ENCODE peak calls at places on chromosomes 11 and 22, in nine cellular contexts. W is CD8-positive, alpha-beta memory T cell; D is upper lobe of right lung; Q is transverse colon; Z is choroid plexus epithelial cell; V is LNCaP clone FGC; G is Peyer's patch; N is psoas muscle; S is mesenchymal stem cell. A is an unnamed sample.

GRCh38 chr11:127656266-127656879 is 655.8 kb upstream of the KIRREL3 start:
- DNase-seq in D (no peak), N (no peak), S (no peak), Q (no peak), W (no peak), G (no peak), V (no peak), Z (no peak), A (no peak)

GRCh38 chr11:72308226-72309073 is 64.5 kb upstream of the PHOX2A start:
- DNase-seq in D (no peak), N (no peak), S (peak), V (no peak), Q (no peak), W (no peak), G (no peak), Z (peak), A (no peak)

GRCh38 chr22:30884211-30885000 is 84.2 kb downstream of the MORC2 start:
- DNase-seq in S (no peak), W (no peak), D (peak), Z (no peak), N (peak), Q (no peak), G (no peak), V (no peak), A (no peak)

GRCh38 chr11:33515347-33515746 is 185.3 kb downstream of the C11orf91 start:
- DNase-seq in S (no peak), V (no peak), G (no peak), Z (peak), D (no peak), Q (no peak), N (peak), W (no peak), A (no peak)

GRCh38 chr11:124877631-124878496 is 12.6 kb downstream of the ROBO3 start:
- DNase-seq in S (no peak), W (no peak), N (no peak), D (peak), Z (no peak), V (no peak), Q (no peak), G (no peak), A (no peak)

GRCh38 chr11:2206291-2206690 is 34.7 kb upstream of the TH start:
- DNase-seq in Q (no peak), Z (no peak), W (no peak), D (no peak), V (no peak), S (no peak), G (peak), N (peak), A (no peak)

GRCh38 chr11:75719089-75719638 is 1.5 kb downstream of the MOGAT2 start:
- DNase-seq in Q (peak), N (no peak), Z (no peak), S (no peak), W (no peak), G (no peak), D (no peak), V (no peak), A (no peak)

GRCh38 chr11:13126430-13126829 is 117.3 kb downstream of the RASSF10 start:
- DNase-seq in V (no peak), Q (no peak), G (no peak), S (peak), Z (peak), D (no peak), W (no peak), N (no peak), A (no peak)

GRCh38 chr11:103085758-103086365 is 6.1 kb downstream of the DCUN1D5 start:
- DNase-seq in V (no peak), G (no peak), W (no peak), Z (peak), D (no peak), N (no peak), S (no peak), Q (no peak), A (no peak)

GRCh38 chr11:2517386-2518064 is 72.7 kb downstream of the KCNQ1 start:
- DNase-seq in D (peak), Q (peak), W (no peak), G (peak), V (no peak), Z (no peak), S (no peak), N (no peak), A (no peak)

GRCh38 chr11:57647368-57647767 is 2.3 kb downstream of the YPEL4 start:
- DNase-seq in W (no peak), G (no peak), Q (no peak), V (no peak), Z (no peak), N (no peak), D (no peak), S (no peak), A (no peak)

GRCh38 chr11:6565988-6566703 is 37.3 kb downstream of the RRP8 start:
- DNase-seq in Q (no peak), S (no peak), D (no peak), N (no peak), Z (no peak), W (no peak), G (no peak), V (no peak), A (no peak)

GRCh38 chr11:134361661-134362060 is 29.9 kb downstream of the GLB1L2 start:
- DNase-seq in Z (no peak), N (peak), S (no peak), G (peak), Q (no peak), D (peak), W (no peak), V (no peak), A (no peak)

GRCh38 chr11:101862410-101863233 is 52.2 kb upstream of the CEP126 start:
- DNase-seq in S (peak), N (no peak), G (no peak), V (peak), W (no peak), Q (peak), Z (peak), D (no peak), A (no peak)

GRCh38 chr11:128481135-128481534 is 106.2 kb downstream of the ETS1 start:
- DNase-seq in G (no peak), D (no peak), N (no peak), Z (peak), S (peak), W (no peak), V (no peak), Q (no peak), A (no peak)

GRCh38 chr22:46381731-46382130 is 46.2 kb downstream of the TRMU start:
- DNase-seq in N (no peak), D (no peak), Q (no peak), S (no peak), V (no peak), W (no peak), G (no peak), Z (no peak), A (no peak)

GRCh38 chr11:90476442-90477007 is 253.7 kb upstream of the CHORDC1 start:
- DNase-seq in Z (peak), D (no peak), N (no peak), Q (no peak), V (peak), S (peak), G (no peak), W (no peak), A (peak)

GRCh38 chr22:23690713-23691112 is at the start of gene RGL4:
- DNase-seq in Q (no peak), W (no peak), V (no peak), G (no peak), S (no peak), Z (no peak), D (no peak), N (no peak), A (no peak)

GRCh38 chr11:45741032-45741431 is 63.9 kb upstream of the SLC35C1 start:
- DNase-seq in V (no peak), Z (no peak), Q (no peak), S (no peak), N (no peak), G (no peak), W (no peak), D (no peak), A (no peak)

GRCh38 chr22:49469896-49470740 is 357.6 kb downstream of the BRD1 start:
- DNase-seq in D (no peak), S (no peak), G (peak), N (no peak), Q (no peak), W (no peak), Z (no peak), V (no peak), A (no peak)

GRCh38 chr22:27540247-27540646 is 261.3 kb downstream of the MN1 start:
- DNase-seq in Z (no peak), V (no peak), Q (no peak), S (no peak), W (no peak), N (no peak), D (no peak), G (no peak), A (no peak)

GRCh38 chr11:130915556-130916237 is 582 bp downstream of the SNX19 start:
- DNase-seq in G (no peak), V (no peak), S (no peak), N (peak), Q (no peak), W (no peak), Z (no peak), D (no peak), A (no peak)

GRCh38 chr11:11532574-11532973 is 89.2 kb downstream of the GALNT18 start:
- DNase-seq in Q (no peak), W (no peak), Z (peak), V (no peak), D (no peak), G (no peak), N (no peak), S (no peak), A (no peak)

GRCh38 chr22:46993626-46994025 is 231.2 kb downstream of the TBC1D22A start:
- DNase-seq in S (no peak), G (no peak), V (no peak), N (no peak), Q (no peak), D (peak), W (no peak), Z (no peak), A (no peak)

GRCh38 chr22:21657361-21658118 is 8.3 kb upstream of the PPIL2 start:
- DNase-seq in N (peak), D (peak), V (no peak), W (peak), Q (peak), S (peak), Z (no peak), G (peak), A (peak)

GRCh38 chr11:111833524-111833923 is 37.9 kb downstream of the ALG9 start:
- DNase-seq in N (no peak), D (no peak), V (no peak), S (no peak), W (no peak), G (no peak), Z (peak), Q (no peak), A (no peak)

GRCh38 chr22:39502109-39502788 is at the start of gene MIEF1:
- DNase-seq in V (peak), W (peak), D (peak), Q (peak), N (peak), G (peak), S (peak), Z (peak), A (peak)

GRCh38 chr22:39501644-39502108 is 414 bp upstream of the MIEF1 start:
- DNase-seq in G (no peak), V (no peak), Q (no peak), Z (no peak), S (no peak), D (no peak), N (no peak), W (no peak), A (no peak)

GRCh38 chr22:39502789-39503464 is 837 bp downstream of the MIEF1 start:
- DNase-seq in V (no peak), G (no peak), Z (peak), S (no peak), D (no peak), N (peak), W (no peak), Q (no peak), A (no peak)

GRCh38 chr22:39503590-39503989 is 1.5 kb downstream of the MIEF1 start:
- DNase-seq in S (no peak), Z (no peak), Q (no peak), G (no peak), D (no peak), V (no peak), W (no peak), N (no peak), A (no peak)

DNA sequence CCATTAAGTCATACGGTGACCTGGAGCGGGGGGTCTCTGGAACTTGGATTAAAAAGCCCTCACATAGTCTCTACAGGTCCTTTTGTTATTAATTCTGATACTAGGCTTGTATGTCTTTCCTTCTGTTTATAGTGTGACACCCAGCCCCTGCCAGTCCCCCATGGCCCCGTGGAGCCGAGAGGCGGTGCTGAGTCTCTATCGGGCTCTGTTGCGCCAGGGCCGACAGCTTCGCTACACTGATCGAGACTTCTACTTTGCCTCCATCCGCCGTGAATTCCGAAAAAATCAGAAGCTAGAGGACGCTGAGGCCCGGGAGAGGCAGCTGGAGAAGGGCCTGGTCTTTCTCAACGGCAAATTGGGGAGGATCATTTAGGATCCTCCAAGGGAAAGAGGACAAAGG is 2.0 kb downstream of the MIEF1 start:
- DNase-seq in D (no peak), N (peak), G (no peak), S (no peak), V (no peak), Q (no peak), Z (no peak), W (no peak), A (no peak)
- H3K4me3 ChIP-seq in D (no peak), N (peak), G (peak), S (peak), V (peak), Q (no peak), Z (no peak), W (no peak), A (no peak)

DNA sequence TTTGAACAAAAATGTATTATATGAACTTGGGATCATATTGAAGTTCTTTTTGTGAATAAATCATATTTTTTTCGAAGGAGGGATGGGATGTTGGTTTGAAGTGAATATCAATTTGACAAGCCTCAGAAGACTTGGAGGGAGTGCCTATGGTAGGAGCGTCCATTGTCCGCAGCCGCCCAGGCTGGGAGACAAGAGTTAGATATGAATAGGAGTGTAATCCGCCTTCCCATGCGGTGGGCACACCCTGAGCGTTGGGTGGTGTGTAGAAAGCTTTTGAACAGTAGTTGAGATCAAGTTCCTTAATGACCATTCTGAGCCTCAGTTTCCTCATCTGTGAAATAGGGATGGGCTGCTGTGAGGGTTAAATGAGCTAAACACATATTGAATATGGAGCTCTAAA is 7.0 kb downstream of the CD82 start:
- DNase-seq in V (no peak), Z (no peak), W (no peak), Q (no peak), N (no peak), D (no peak), G (peak), S (no peak), A (no peak)
- H3K4me3 ChIP-seq in V (no peak), Z (no peak), W (no peak), Q (no peak), N (no peak), D (no peak), G (no peak), S (no peak), A (no peak)

GRCh38 chr11:26944866-26945664 is 48.8 kb upstream of the FIBIN start:
- DNase-seq in D (no peak), G (no peak), V (no peak), N (no peak), Z (peak), W (no peak), S (no peak), Q (no peak), A (no peak)
- H3K4me3 ChIP-seq in D (no peak), G (no peak), V (no peak), N (no peak), Z (no peak), W (no peak), S (no peak), Q (no peak), A (no peak)

GRCh38 chr11:65843811-65844210 is 10.0 kb downstream of the SNX32 start:
- DNase-seq in N (no peak), V (no peak), W (no peak), Q (no peak), Z (no peak), S (no peak), G (no peak), D (no peak), A (no peak)
- H3K4me3 ChIP-seq in N (no peak), V (no peak), W (no peak), Q (no peak), Z (no peak), S (no peak), G (no peak), D (no peak), A (no peak)

GRCh38 chr11:122723576-122723975 is 68.1 kb downstream of the UBASH3B start:
- DNase-seq in Q (no peak), Z (peak), V (no peak), G (no peak), N (no peak), W (no peak), S (no peak), D (no peak), A (no peak)

GRCh38 chr11:122723106-122723505 is 67.6 kb downstream of the UBASH3B start:
- DNase-seq in N (no peak), S (no peak), V (no peak), Z (no peak), G (no peak), W (no peak), Q (no peak), D (no peak), A (no peak)

GRCh38 chr11:122720482-122720881 is 65.0 kb downstream of the UBASH3B start:
- DNase-seq in S (peak), W (no peak), V (no peak), N (no peak), G (no peak), D (no peak), Z (no peak), Q (no peak), A (no peak)

GRCh38 chr11:122721964-122722266 is 66.4 kb downstream of the UBASH3B start:
- DNase-seq in Q (no peak), N (no peak), G (no peak), S (peak), D (no peak), W (peak), Z (peak), V (no peak), A (peak)

DNA sequence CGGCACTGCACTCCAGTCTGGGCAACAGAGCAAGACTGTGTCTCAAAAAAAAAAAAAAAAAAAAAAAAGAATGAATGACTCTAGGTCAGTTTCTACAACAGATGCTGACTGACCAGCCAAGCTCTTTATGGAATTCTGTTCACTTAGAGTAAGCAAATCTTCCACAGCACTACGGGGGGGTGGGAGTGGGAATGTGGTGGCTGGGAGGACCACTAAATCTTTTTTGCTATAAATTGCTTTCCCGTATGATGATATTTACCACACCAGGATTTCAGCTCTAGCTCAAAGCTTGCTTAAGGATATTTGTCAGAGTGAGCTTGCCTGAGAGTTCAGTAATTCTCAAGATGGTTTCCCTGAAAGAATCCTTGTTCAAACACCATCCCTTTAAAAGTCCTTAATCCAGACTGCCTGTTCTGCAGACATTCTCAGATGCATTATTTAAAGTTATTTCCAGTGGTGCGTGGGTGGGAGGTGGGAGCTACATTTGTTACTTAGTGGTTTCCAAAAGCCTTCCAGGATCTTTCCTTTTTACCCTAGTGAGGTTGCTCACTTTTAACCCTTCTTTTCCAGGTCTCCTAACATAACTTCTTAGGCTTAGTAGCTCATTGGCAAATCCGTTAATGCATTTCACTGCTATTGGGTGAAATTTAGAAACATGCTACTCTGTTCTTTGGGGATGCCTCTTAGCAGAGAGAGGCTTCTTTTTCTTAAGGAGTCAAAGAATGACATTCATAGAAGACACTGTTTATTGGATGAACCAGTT is 65.9 kb downstream of the UBASH3B start:
- DNase-seq in Q (no peak), N (no peak), G (no peak), Z (no peak), W (no peak), V (no peak), S (peak), D (no peak), A (no peak)
- H3K4me3 ChIP-seq in Q (no peak), N (no peak), G (no peak), Z (no peak), W (no peak), V (no peak), S (no peak), D (no peak), A (no peak)